ENCODE peak calls at places on chromosomes 3 and 15, in ten cellular contexts. G is kidney epithelial cell, B is GM06990, W is Peyer's patch, Z is heart right ventricle, F is lower leg skin, J is fibroblast of mammary gland, X is MM.1S, L is A549, Q is heart left ventricle. A is an unnamed sample.
A peak's percentile ranks its signal among the peaks of the same experiment; 100 is the strongest.

GRCh38 chr3:156675744-156676466 is 1.5 kb downstream of the TIPARP start:
- DNase-seq in G (peak; percentile 48), B (no peak), W (peak; percentile 23), Z (peak; percentile 27), F (peak; percentile 87), J (peak; percentile 97), X (no peak), L (peak; percentile 75), Q (peak; percentile 29), A (no peak)

GRCh38 chr3:174945951-174946350 is 86.8 kb downstream of the NAALADL2 start:
- DNase-seq in G (no peak), B (no peak), W (no peak), Z (no peak), F (no peak), J (no peak), X (no peak), L (no peak), Q (no peak), A (no peak)

GRCh38 chr3:10933958-10934481 is 58.5 kb upstream of the SLC6A1 start:
- DNase-seq in G (no peak), B (no peak), W (no peak), Z (no peak), F (no peak), J (peak; percentile 20), X (no peak), L (peak; percentile 33), Q (no peak), A (no peak)

GRCh38 chr15:75091814-75092213 is 68.4 kb downstream of the PPCDC start:
- DNase-seq in G (no peak), B (no peak), W (no peak), Z (no peak), F (no peak), J (peak; percentile 33), X (no peak), L (no peak), Q (no peak), A (no peak)

GRCh38 chr3:72447059-72447946 is 400.9 kb downstream of the SHQ1 start:
- DNase-seq in G (peak; percentile 41), B (peak; percentile 92), W (peak; percentile 91), Z (peak; percentile 96), F (peak; percentile 84), J (peak; percentile 84), X (peak; percentile 90), L (peak; percentile 88), Q (peak; percentile 95), A (peak; percentile 38)

GRCh38 chr3:158977497-158977896 is 175.6 kb downstream of the MFSD1 start:
- DNase-seq in G (no peak), B (no peak), W (no peak), Z (no peak), F (no peak), J (no peak), X (no peak), L (no peak), Q (no peak), A (no peak)

GRCh38 chr15:76815421-76815820 is 89.7 kb downstream of the SCAPER start:
- DNase-seq in G (no peak), B (no peak), W (no peak), Z (no peak), F (no peak), J (no peak), X (no peak), L (no peak), Q (no peak), A (no peak)

GRCh38 chr3:152620395-152620794 is 214.5 kb upstream of the P2RY1 start:
- DNase-seq in G (no peak), B (no peak), W (no peak), Z (peak; percentile 19), F (no peak), J (no peak), X (no peak), L (no peak), Q (peak; percentile 40), A (no peak)

GRCh38 chr3:8619548-8619947 is 25.1 kb downstream of the SSUH2 start:
- DNase-seq in G (no peak), B (no peak), W (no peak), Z (no peak), F (no peak), J (peak; percentile 28), X (no peak), L (no peak), Q (no peak), A (no peak)

GRCh38 chr3:193777524-193777923 is 184.5 kb downstream of the OPA1 start:
- DNase-seq in G (no peak), B (no peak), W (no peak), Z (no peak), F (no peak), J (no peak), X (no peak), L (peak; percentile 25), Q (no peak), A (no peak)

GRCh38 chr3:52039846-52040245 is 16.5 kb downstream of the DUSP7 start:
- DNase-seq in G (no peak), B (no peak), W (no peak), Z (peak; percentile 85), F (no peak), J (no peak), X (no peak), L (no peak), Q (peak; percentile 89), A (no peak)

GRCh38 chr3:98962951-98963350 is 61.5 kb upstream of the DCBLD2 start:
- DNase-seq in G (no peak), B (no peak), W (no peak), Z (no peak), F (no peak), J (peak; percentile 73), X (no peak), L (no peak), Q (no peak), A (no peak)
- H3K4me3 ChIP-seq in G (no peak overlapping the region), B (no peak overlapping the region), W (no peak overlapping the region), Z (no peak overlapping the region), F (no peak overlapping the region), J (no peak overlapping the region), X (no peak overlapping the region), L (no peak overlapping the region), Q (no peak overlapping the region), A (no peak overlapping the region)

GRCh38 chr3:69738291-69738690 is 973 bp upstream of the MITF start:
- DNase-seq in G (no peak), B (no peak), W (no peak), Z (no peak), F (no peak), J (no peak), X (no peak), L (no peak), Q (no peak), A (no peak)

GRCh38 chr3:69738859-69739203 is 433 bp upstream of the MITF start:
- DNase-seq in G (no peak), B (no peak), W (no peak), Z (no peak), F (no peak), J (no peak), X (no peak), L (no peak), Q (no peak), A (no peak)

GRCh38 chr3:69740103-69741021 is 1.1 kb downstream of the MITF start:
- DNase-seq in G (no peak), B (peak; percentile 6), W (peak; percentile 17), Z (peak; percentile 22), F (no peak), J (no peak), X (peak; percentile 79), L (no peak), Q (peak; percentile 40), A (no peak)

GRCh38 chr3:69741057-69741830 is 2.0 kb downstream of the MITF start:
- DNase-seq in G (no peak), B (no peak), W (no peak), Z (no peak), F (no peak), J (no peak), X (no peak), L (no peak), Q (no peak), A (no peak)

GRCh38 chr3:69739204-69740102 is at the start of gene MITF:
- DNase-seq in G (peak; percentile 49), B (peak; percentile 82), W (peak; percentile 44), Z (peak; percentile 92), F (peak; percentile 92), J (peak; percentile 86), X (peak; percentile 93), L (peak; percentile 89), Q (peak; percentile 97), A (peak; percentile 25)
- TF ChIP-seq CTCF in G (no peak), B (no peak), W (no peak), Z (no peak), F (no peak), J (no peak), X (no peak), L (no peak), Q (no peak), A (no peak)

GRCh38 chr3:87997298-87997697 is 61.5 kb downstream of the CGGBP1 start:
- DNase-seq in G (peak; percentile 28), B (no peak), W (peak; percentile 37), Z (no peak), F (peak; percentile 16), J (peak; percentile 17), X (no peak), L (no peak), Q (no peak), A (no peak)

GRCh38 chr3:88002448-88002847 is 56.4 kb downstream of the CGGBP1 start:
- DNase-seq in G (no peak), B (no peak), W (no peak), Z (no peak), F (no peak), J (no peak), X (no peak), L (no peak), Q (no peak), A (no peak)

GRCh38 chr3:88003115-88003755 is 55.6 kb downstream of the CGGBP1 start:
- DNase-seq in G (peak; percentile 21), B (no peak), W (no peak), Z (no peak), F (no peak), J (peak; percentile 68), X (peak; percentile 32), L (peak; percentile 63), Q (no peak), A (no peak)

GRCh38 chr3:87997966-87998365 is 60.8 kb downstream of the CGGBP1 start:
- DNase-seq in G (no peak), B (no peak), W (no peak), Z (no peak), F (no peak), J (no peak), X (no peak), L (no peak), Q (no peak), A (no peak)

DNA sequence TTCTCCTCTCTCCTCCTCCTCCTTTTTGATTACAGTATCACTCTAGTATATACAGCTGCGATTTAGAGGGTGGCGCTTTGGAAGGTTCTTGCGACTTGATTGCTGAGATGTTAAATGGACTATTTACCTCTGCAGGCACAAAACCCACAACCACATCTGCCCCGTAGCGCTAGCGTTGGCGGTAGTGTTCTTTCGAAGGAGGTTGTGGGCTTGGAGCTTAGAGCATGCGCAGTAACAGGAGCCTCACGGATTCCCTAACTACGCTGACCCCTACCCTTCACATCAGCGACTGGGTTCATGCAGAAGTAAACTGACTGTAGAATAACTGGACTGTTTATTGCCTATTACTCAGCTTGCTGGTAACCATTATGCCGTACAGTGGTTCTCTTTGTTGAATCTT is 58.0 kb downstream of the CGGBP1 start:
- DNase-seq in G (no peak), B (no peak), W (no peak), Z (peak; percentile 12), F (no peak), J (peak; percentile 12), X (no peak), L (no peak), Q (no peak), A (peak; percentile 16)
- H3K4me3 ChIP-seq in G (no peak overlapping the region), B (peak overlapping the region; percentile 33), W (no peak overlapping the region), Z (peak overlapping the region; percentile 4), F (no peak overlapping the region), J (peak overlapping the region; percentile 23), X (no peak overlapping the region), L (no peak overlapping the region), Q (peak overlapping the region; percentile 42), A (peak overlapping the region; percentile 20)

GRCh38 chr15:100536733-100537132 is 8.0 kb upstream of the CERS3 start:
- DNase-seq in G (no peak), B (no peak), W (no peak), Z (no peak), F (no peak), J (no peak), X (no peak), L (no peak), Q (no peak), A (no peak)
- TF ChIP-seq CTCF in G (no peak), B (no peak), W (no peak), Z (no peak), F (no peak), J (no peak), X (no peak), L (no peak), Q (no peak), A (no peak)

A was measured in GM12864.